ENCODE peak calls at places on chromosome 14, in five cellular contexts. Q is K562, S is SK-N-SH, W is GM12891, N is H1. Y is an unnamed sample.

GRCh38 chr14:34554540-34555250 is 15.2 kb upstream of the EAPP start:
- DNase-seq in Q (peak; percentile 17), S (peak; percentile 24), W (no peak), N (no peak), Y (no peak)

GRCh38 chr14:23401331-23401730 is 6.7 kb downstream of the MYH6 start:
- DNase-seq in Q (no peak), S (no peak), W (no peak), N (no peak), Y (no peak)

GRCh38 chr14:87966816-87967215 is 26.2 kb downstream of the GALC start:
- DNase-seq in Q (no peak), S (no peak), W (no peak), N (no peak), Y (no peak)

GRCh38 chr14:85071447-85071846 is 458.5 kb upstream of the FLRT2 start:
- DNase-seq in Q (no peak), S (no peak), W (no peak), N (no peak), Y (no peak)

GRCh38 chr14:96001866-96002510 is 37.2 kb upstream of the C14orf132 start:
- DNase-seq in Q (no peak), S (no peak), W (no peak), N (no peak), Y (no peak)

GRCh38 chr14:100490252-100490651 is 97.0 kb downstream of the BEGAIN start:
- DNase-seq in Q (no peak), S (peak; percentile 57), W (no peak), N (no peak), Y (no peak)

GRCh38 chr14:72614365-72614764 is 279.5 kb downstream of the DPF3 start:
- DNase-seq in Q (no peak), S (no peak), W (no peak), N (no peak), Y (no peak)

GRCh38 chr14:101797785-101798342 is 36.4 kb downstream of the PPP2R5C start:
- DNase-seq in Q (no peak), S (no peak), W (no peak), N (no peak), Y (no peak)

GRCh38 chr14:53355581-53356112 is 202.5 kb upstream of the DDHD1 start:
- DNase-seq in Q (no peak), S (no peak), W (no peak), N (peak; percentile 83), Y (no peak)

GRCh38 chr14:49977126-49977841 is 84.4 kb downstream of the ARF6 start:
- DNase-seq in Q (peak; percentile 27), S (no peak), W (peak; percentile 32), N (no peak), Y (no peak)

GRCh38 chr14:53845813-53846693 is 110.6 kb downstream of the BMP4 start:
- DNase-seq in Q (no peak), S (no peak), W (no peak), N (no peak), Y (no peak)

GRCh38 chr14:56087824-56088571 is 30.2 kb upstream of the PELI2 start:
- DNase-seq in Q (no peak), S (no peak), W (no peak), N (no peak), Y (no peak)

GRCh38 chr14:100873083-100873482 is 30.4 kb downstream of the RTL1 start:
- DNase-seq in Q (no peak), S (no peak), W (no peak), N (no peak), Y (no peak)

GRCh38 chr14:67694791-67695393 is 672 bp downstream of the RDH11 start:
- DNase-seq in Q (peak; percentile 85), S (peak; percentile 80), W (peak; percentile 68), N (peak; percentile 67), Y (peak; percentile 76)

GRCh38 chr14:73014105-73014504 is 12.8 kb downstream of the ZFYVE1 start:
- DNase-seq in Q (no peak), S (no peak), W (peak; percentile 35), N (no peak), Y (peak; percentile 90)

GRCh38 chr14:89504602-89505320 is 87.7 kb upstream of the FOXN3 start:
- DNase-seq in Q (no peak), S (no peak), W (no peak), N (no peak), Y (peak; percentile 33)

GRCh38 chr14:83874662-83875061 is 1655.3 kb upstream of the FLRT2 start:
- DNase-seq in Q (no peak), S (no peak), W (no peak), N (no peak), Y (no peak)

GRCh38 chr14:100691395-100692025 is 35.2 kb upstream of the DLK1 start:
- DNase-seq in Q (no peak), S (peak; percentile 77), W (no peak), N (no peak), Y (no peak)

GRCh38 chr14:90105756-90106155 is 44.0 kb downstream of the KCNK13 start:
- DNase-seq in Q (no peak), S (no peak), W (no peak), N (no peak), Y (no peak)

GRCh38 chr14:63362305-63362914 is 43.7 kb upstream of the GPHB5 start:
- DNase-seq in Q (no peak), S (no peak), W (no peak), N (no peak), Y (no peak)

DNA sequence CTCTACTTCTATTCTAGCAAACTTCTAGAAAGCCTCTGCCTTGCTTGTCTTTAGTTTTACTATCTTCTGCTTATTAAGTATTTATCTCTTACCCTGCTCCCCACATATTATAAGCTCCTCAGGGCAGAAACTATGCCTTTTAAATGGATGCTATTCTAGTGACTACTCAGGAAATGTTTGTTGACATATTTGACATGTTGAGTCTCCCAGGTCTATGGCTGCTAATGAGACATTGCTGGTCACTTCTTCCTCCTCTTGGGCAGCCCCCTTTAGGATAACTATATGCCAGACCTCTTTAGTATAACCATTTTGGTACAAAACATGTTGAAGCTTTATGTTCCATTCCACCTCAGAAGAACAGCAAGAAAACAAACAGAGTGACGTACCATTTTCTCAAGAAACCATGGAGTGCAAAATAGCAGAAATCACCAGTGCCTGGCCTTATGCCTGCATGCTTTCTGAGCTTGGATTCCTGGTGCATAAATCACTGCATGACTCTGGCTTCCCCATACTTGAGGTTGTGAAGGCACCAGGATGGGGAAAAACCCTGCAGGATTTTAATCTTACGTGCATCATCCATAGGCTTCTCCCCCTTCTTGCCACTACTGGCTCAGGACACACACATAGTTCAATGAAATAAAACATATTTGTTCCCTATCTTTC is 202.6 kb downstream of the TMX1 start:
- DNase-seq in Q (no peak), S (no peak), W (no peak), N (no peak), Y (no peak)
- TF ChIP-seq TAF1 in Q (no peak), S (peak; percentile 13), W (no peak), N (no peak), Y (no peak)

DNA sequence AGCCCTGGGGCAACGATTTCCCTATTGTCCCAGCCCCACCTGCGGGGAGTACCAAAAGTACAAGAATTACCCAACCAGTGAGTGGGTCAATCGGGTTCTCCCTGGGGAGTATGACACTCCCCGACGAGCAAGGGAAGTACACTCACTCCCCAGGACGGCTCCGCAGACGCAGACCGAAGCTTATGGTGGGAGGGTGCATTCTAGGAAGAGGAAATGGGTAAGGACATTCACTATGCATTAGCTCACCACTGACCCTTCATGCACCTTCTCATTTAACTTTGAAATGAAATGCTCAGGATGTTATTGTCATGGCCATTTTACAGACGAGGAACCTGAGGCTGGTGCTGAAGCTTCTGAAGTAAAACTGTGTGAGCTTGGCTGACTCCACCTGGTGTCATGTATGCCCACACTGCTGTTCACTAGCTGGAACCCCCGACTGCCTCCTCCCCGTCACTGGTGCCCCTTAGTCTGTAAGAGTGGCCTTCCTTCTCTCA is 45.8 kb upstream of the TMED10 start:
- DNase-seq in Q (peak; percentile 34), S (no peak), W (no peak), N (peak; percentile 47), Y (peak; percentile 53)
- TF ChIP-seq TAF1 in Q (no peak), S (no peak), W (no peak), N (no peak), Y (no peak)

DNA sequence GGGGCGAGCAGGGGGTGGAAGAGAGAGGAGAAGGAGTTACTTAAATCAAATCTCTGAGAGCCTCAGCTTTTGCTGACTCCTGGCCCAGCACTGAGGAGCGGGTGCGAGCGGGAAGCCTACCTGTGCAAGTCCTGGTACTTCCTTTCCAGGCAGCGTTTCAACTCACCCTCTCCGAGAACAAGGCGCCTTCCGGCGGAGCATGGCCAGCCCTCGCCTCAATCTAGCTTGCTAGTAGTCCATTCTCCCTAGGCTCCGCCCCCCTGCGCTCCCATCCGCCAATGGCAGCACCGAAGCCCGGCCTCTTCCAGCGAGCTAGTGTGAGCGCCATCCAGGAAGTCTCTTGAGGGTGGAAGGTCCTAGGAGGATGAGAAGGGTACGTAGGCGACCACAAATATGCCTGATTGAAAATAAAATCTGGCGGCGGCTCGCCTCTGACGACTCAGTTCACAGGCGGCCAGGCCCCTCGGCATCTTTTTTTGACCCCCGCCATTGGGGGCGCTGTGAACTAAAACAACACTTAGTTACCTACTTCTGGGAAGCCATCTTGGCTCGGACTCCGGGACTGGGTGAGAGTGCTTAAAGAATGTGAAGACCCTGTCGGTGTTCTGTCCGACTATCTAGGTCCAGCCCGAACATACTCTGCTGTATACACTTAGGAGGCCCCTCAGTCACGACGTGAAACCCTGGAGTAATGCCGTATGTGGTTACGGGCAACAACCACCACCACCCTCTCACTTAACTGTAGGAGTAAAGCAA is at the start of gene CHD8:
- DNase-seq in Q (peak; percentile 97), S (peak; percentile 95), W (peak; percentile 92), N (peak; percentile 100), Y (peak; percentile 99)
- TF ChIP-seq TAF1 in Q (peak; percentile 70), S (no peak), W (peak; percentile 78), N (peak; percentile 95), Y (peak; percentile 70)

GRCh38 chr14:94387051-94388026 is 1.1 kb downstream of the SERPINA1 start:
- DNase-seq in Q (no peak), S (no peak), W (no peak), N (no peak), Y (no peak)
- TF ChIP-seq TAF1 in Q (no peak), S (no peak), W (no peak), N (no peak), Y (no peak)

GRCh38 chr14:104860414-104860813 is 4.7 kb upstream of the CEP170B start:
- DNase-seq in Q (no peak), S (no peak), W (no peak), N (no peak), Y (no peak)

GRCh38 chr14:104856869-104857860 is 7.9 kb upstream of the CEP170B start:
- DNase-seq in Q (no peak), S (no peak), W (no peak), N (no peak), Y (no peak)

GRCh38 chr14:104858811-104859426 is 6.1 kb upstream of the CEP170B start:
- DNase-seq in Q (no peak), S (no peak), W (no peak), N (no peak), Y (no peak)

GRCh38 chr14:104863131-104863862 is 1.8 kb upstream of the CEP170B start:
- DNase-seq in Q (no peak), S (no peak), W (no peak), N (no peak), Y (no peak)

GRCh38 chr14:104859900-104860299 is 5.2 kb upstream of the CEP170B start:
- DNase-seq in Q (no peak), S (no peak), W (no peak), N (no peak), Y (no peak)
- TF ChIP-seq TAF1 in Q (no peak), S (no peak), W (no peak), N (no peak), Y (no peak)